ENCODE peak calls at places on chromosome 20, in five cellular contexts. One of them, this sample, is unnamed.

GRCh38 chr20:62287129-62287528 is 15.7 kb upstream of the ADRM1 start:
- DNase-seq in heart right ventricle: no peak
- DNase-seq in CD8-positive, alpha-beta memory T cell: no peak
- DNase-seq in A549: no peak
- DNase-seq in PC-9: no peak
- DNase-seq in this sample: no peak

GRCh38 chr20:38326309-38326708 is 20.0 kb upstream of the LBP start:
- DNase-seq in A549: no peak
- DNase-seq in heart right ventricle: no peak
- DNase-seq in PC-9: no peak
- DNase-seq in CD8-positive, alpha-beta memory T cell: no peak
- DNase-seq in this sample: no peak

GRCh38 chr20:41734506-41734945 is 116.3 kb upstream of the CHD6 start:
- DNase-seq in PC-9: no peak
- DNase-seq in A549: peak
- DNase-seq in CD8-positive, alpha-beta memory T cell: peak
- DNase-seq in heart right ventricle: peak
- DNase-seq in this sample: peak

GRCh38 chr20:9571783-9572182 is 57.4 kb downstream of the LAMP5 start:
- DNase-seq in heart right ventricle: no peak
- DNase-seq in CD8-positive, alpha-beta memory T cell: no peak
- DNase-seq in PC-9: no peak
- DNase-seq in A549: no peak
- DNase-seq in this sample: no peak

GRCh38 chr20:23096986-23097520 is 10.9 kb upstream of the CD93 start:
- DNase-seq in heart right ventricle: no peak
- DNase-seq in A549: no peak
- DNase-seq in PC-9: no peak
- DNase-seq in CD8-positive, alpha-beta memory T cell: no peak
- DNase-seq in this sample: no peak

GRCh38 chr20:20083796-20084195 is 31.5 kb downstream of the CFAP61 start:
- DNase-seq in CD8-positive, alpha-beta memory T cell: no peak
- DNase-seq in PC-9: peak
- DNase-seq in A549: peak
- DNase-seq in heart right ventricle: no peak
- DNase-seq in this sample: no peak

GRCh38 chr20:9166153-9166780 is 97.4 kb downstream of the PLCB4 start:
- DNase-seq in heart right ventricle: no peak
- DNase-seq in CD8-positive, alpha-beta memory T cell: no peak
- DNase-seq in PC-9: no peak
- DNase-seq in A549: peak
- DNase-seq in this sample: no peak

GRCh38 chr20:35013421-35014411 is 58.0 kb downstream of the MYH7B start:
- DNase-seq in A549: no peak
- DNase-seq in CD8-positive, alpha-beta memory T cell: no peak
- DNase-seq in heart right ventricle: no peak
- DNase-seq in PC-9: no peak
- DNase-seq in this sample: peak

GRCh38 chr20:44091026-44091425 is 96.0 kb downstream of the JPH2 start:
- DNase-seq in CD8-positive, alpha-beta memory T cell: no peak
- DNase-seq in A549: no peak
- DNase-seq in PC-9: no peak
- DNase-seq in heart right ventricle: no peak
- DNase-seq in this sample: no peak

DNA sequence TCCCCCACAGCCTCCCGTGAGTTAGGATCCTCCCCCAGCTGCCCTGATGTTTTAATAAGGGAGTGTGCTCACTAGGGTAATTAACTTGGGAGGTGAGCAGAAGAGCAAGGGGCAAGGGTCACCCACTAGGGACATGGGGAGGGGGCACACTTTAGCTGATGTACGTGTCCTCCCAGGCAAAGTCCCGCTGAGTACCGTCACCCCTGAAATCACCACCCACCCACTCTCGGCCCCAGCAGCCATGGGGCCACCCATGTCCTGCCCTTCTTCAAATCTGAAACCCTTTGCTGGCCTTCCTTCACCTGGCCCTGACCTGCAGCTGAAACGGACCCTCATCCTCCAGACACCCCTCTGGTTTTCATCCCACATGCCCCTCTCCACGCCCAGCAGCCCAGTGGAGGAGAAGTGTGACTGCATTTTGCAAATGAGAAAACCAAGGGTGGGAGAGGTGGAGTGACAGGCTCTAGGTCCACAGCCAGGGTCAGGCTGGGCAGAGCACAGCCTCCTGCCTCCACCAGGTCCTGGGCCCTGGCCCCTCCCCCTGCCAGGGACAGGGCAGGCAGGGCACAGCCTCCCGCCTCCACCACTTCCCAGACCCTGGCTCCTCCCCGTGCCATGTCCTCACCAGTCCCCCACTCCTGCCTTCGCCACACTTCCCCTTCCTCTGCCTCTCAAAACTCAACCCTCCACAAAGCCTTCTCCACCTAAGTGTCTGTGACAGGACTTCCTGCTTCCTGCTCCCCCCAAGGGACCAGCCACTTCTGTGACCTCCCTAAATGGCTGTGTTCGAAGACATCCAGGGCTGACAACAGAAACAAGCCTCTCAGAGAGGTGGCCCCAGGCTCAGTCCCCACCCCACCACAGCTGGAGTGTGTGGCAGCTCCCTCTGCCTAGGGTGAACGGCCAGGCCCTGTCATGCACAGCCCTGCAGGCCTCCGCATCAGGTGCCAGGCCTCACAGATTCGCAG is 15.1 kb downstream of the ACSS1 start:
- DNase-seq in A549: no peak
- DNase-seq in CD8-positive, alpha-beta memory T cell: peak
- DNase-seq in heart right ventricle: peak
- DNase-seq in PC-9: peak
- DNase-seq in this sample: peak
- H3K27ac ChIP-seq in A549: no peak
- H3K27ac ChIP-seq in CD8-positive, alpha-beta memory T cell: peak
- H3K27ac ChIP-seq in heart right ventricle: peak
- H3K27ac ChIP-seq in PC-9: no peak
- H3K27ac ChIP-seq in this sample: peak

DNA sequence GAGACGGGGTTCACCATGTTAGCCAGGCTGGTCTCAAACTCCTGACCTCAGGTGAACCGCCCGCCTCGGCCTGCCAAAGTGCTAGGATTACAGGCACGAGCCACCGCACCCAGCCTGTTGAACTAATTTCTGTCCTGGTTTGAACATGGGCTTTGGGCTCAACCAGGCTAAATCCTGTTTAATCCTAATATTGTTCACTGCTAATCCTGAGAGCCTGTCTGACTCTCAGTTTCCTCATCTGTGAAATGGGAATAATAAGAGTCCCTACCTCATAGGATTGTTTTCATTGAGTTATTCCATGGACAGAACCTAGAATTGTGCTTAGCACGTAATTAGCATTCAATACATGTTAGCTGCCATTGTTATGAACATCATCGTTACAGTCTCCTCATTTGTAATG is 17.4 kb downstream of the TM9SF4 start:
- DNase-seq in PC-9: no peak
- DNase-seq in A549: no peak
- DNase-seq in CD8-positive, alpha-beta memory T cell: no peak
- DNase-seq in heart right ventricle: no peak
- DNase-seq in this sample: no peak
- H3K27ac ChIP-seq in PC-9: no peak
- H3K27ac ChIP-seq in A549: no peak
- H3K27ac ChIP-seq in CD8-positive, alpha-beta memory T cell: no peak
- H3K27ac ChIP-seq in heart right ventricle: no peak
- H3K27ac ChIP-seq in this sample: no peak

DNA sequence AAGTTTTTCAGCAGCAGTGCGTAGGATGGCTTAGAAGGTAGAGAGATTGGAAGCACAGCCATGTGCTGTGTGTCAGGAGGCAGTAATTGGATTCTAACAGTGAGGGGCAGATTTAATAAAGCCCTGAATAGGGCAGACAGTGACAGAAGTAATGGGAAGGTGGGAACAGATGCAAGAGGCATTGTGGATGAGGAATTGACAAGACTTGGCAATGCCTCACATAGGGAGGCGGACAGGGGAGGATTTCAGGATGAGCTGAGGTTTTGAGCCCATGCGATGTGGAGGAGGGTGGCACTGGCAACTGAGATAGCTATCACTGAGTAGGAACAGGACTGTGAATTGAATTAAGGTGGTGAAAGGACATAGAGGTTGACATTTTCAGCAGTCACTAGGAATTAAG is 262.2 kb upstream of the FLRT3 start:
- DNase-seq in CD8-positive, alpha-beta memory T cell: no peak
- DNase-seq in A549: no peak
- DNase-seq in heart right ventricle: no peak
- DNase-seq in PC-9: no peak
- DNase-seq in this sample: no peak
- H3K27ac ChIP-seq in CD8-positive, alpha-beta memory T cell: no peak
- H3K27ac ChIP-seq in A549: no peak
- H3K27ac ChIP-seq in heart right ventricle: no peak
- H3K27ac ChIP-seq in PC-9: no peak
- H3K27ac ChIP-seq in this sample: no peak

DNA sequence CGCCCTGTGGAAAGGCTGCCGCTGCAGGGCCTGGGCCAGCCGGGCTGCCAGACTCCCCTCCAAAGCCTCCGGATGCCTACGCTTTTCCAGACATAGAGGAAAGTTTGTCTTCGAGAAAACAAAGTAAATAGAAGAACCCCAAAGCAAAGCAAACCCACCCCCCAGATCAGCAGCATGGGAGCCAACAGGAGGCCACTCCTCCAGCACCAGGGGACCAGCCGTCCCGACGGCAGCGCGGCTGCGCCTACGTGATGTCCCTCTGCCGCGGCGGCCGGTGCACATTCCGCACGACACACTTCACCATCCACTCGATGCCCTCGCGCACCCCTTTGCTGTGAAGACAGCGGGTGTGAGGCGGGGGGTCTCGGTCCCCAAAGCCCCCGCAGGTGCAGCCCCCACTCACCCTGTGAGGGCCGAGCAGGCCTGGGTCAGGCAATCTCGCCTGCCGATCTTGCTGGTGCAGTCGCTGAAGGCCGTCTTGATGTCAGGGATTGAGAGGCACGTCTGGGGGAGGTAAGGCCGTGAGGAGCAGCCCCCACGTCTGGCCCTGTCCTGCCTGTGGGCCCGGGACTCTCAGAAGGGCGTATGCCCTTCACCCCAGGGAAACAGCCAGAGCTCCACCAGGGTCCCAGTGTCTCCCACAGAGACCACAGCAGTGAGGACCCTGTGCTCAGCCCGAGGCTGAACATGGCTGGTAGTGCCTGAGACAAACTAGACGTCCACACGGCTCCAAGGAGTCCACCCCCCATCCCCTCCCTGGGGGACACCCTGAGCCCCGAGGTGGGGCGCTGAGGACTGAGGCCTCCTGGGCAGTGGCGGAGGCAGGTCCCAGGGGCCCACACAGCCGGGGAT is 4.0 kb downstream of the TNFRSF6B start:
- DNase-seq in PC-9: no peak
- DNase-seq in heart right ventricle: no peak
- DNase-seq in A549: no peak
- DNase-seq in CD8-positive, alpha-beta memory T cell: no peak
- DNase-seq in this sample: no peak
- H3K27ac ChIP-seq in PC-9: peak
- H3K27ac ChIP-seq in heart right ventricle: no peak
- H3K27ac ChIP-seq in A549: peak
- H3K27ac ChIP-seq in CD8-positive, alpha-beta memory T cell: no peak
- H3K27ac ChIP-seq in this sample: peak